ENCODE peak calls at places on chromosome X, in four cellular contexts. One of them, this sample, is unnamed.
A peak's percentile ranks its signal among the peaks of the same experiment; 100 is the strongest.

GRCh38 chrX:9062621-9063020 is 28.7 kb upstream of the FAM9B start:
- DNase-seq in foreskin fibroblast: no peak
- DNase-seq in stomach: no peak
- DNase-seq in GM13977: no peak
- DNase-seq in this sample: no peak

GRCh38 chrX:108380222-108380621 is 58.0 kb downstream of the COL4A6 start:
- DNase-seq in stomach: no peak
- DNase-seq in foreskin fibroblast: no peak
- DNase-seq in GM13977: no peak
- DNase-seq in this sample: no peak

GRCh38 chrX:46500054-46500453 is 45.2 kb downstream of the ZNF674 start:
- DNase-seq in GM13977: no peak
- DNase-seq in foreskin fibroblast: no peak
- DNase-seq in stomach: no peak
- DNase-seq in this sample: no peak

GRCh38 chrX:138519296-138519695 is 192.2 kb downstream of the FGF13 start:
- DNase-seq in foreskin fibroblast: no peak
- DNase-seq in GM13977: no peak
- DNase-seq in stomach: no peak
- DNase-seq in this sample: no peak

GRCh38 chrX:77949840-77950239 is 19.6 kb downstream of the PGAM4 start:
- DNase-seq in foreskin fibroblast: no peak
- DNase-seq in stomach: no peak
- DNase-seq in GM13977: no peak
- DNase-seq in this sample: no peak

GRCh38 chrX:137041329-137041728 is 7.5 kb upstream of the GPR101 start:
- DNase-seq in stomach: no peak
- DNase-seq in GM13977: no peak
- DNase-seq in foreskin fibroblast: no peak
- DNase-seq in this sample: no peak

GRCh38 chrX:68936608-68937007 is 107.8 kb downstream of the EFNB1 start:
- DNase-seq in GM13977: no peak
- DNase-seq in stomach: peak; percentile 22
- DNase-seq in foreskin fibroblast: peak; percentile 64
- DNase-seq in this sample: no peak

GRCh38 chrX:45266456-45266855 is 65.8 kb upstream of the DIPK2B start:
- DNase-seq in GM13977: no peak
- DNase-seq in foreskin fibroblast: no peak
- DNase-seq in stomach: no peak
- DNase-seq in this sample: no peak

GRCh38 chrX:84865113-84865512 is 138.6 kb upstream of the APOOL start:
- DNase-seq in GM13977: no peak
- DNase-seq in foreskin fibroblast: no peak
- DNase-seq in stomach: no peak
- DNase-seq in this sample: no peak

GRCh38 chrX:5236096-5236495 is 992.6 kb downstream of the NLGN4X start:
- DNase-seq in stomach: no peak
- DNase-seq in GM13977: no peak
- DNase-seq in foreskin fibroblast: no peak
- DNase-seq in this sample: no peak

GRCh38 chrX:154036513-154036912 is 16.8 kb upstream of the IRAK1 start:
- DNase-seq in stomach: no peak
- DNase-seq in GM13977: no peak
- DNase-seq in foreskin fibroblast: no peak
- DNase-seq in this sample: no peak

GRCh38 chrX:83469551-83469950 is 38.5 kb upstream of the POU3F4 start:
- DNase-seq in stomach: peak; percentile 25
- DNase-seq in foreskin fibroblast: no peak
- DNase-seq in GM13977: peak; percentile 31
- DNase-seq in this sample: peak; percentile 21

GRCh38 chrX:151359931-151360871 is 36.8 kb upstream of the VMA21 start:
- DNase-seq in GM13977: peak; percentile 44
- DNase-seq in foreskin fibroblast: no peak
- DNase-seq in stomach: peak; percentile 29
- DNase-seq in this sample: peak; percentile 52

GRCh38 chrX:9352683-9353430 is 112.0 kb upstream of the TBL1X start:
- DNase-seq in stomach: peak; percentile 49
- DNase-seq in foreskin fibroblast: peak; percentile 60
- DNase-seq in GM13977: peak; percentile 53
- DNase-seq in this sample: peak; percentile 45

GRCh38 chrX:19545651-19546050 is 30.3 kb upstream of the MAP3K15 start:
- DNase-seq in GM13977: no peak
- DNase-seq in foreskin fibroblast: no peak
- DNase-seq in stomach: no peak
- DNase-seq in this sample: no peak

GRCh38 chrX:129979207-129979920 is 3.1 kb upstream of the BCORL1 start:
- DNase-seq in GM13977: no peak
- DNase-seq in foreskin fibroblast: no peak
- DNase-seq in stomach: no peak
- DNase-seq in this sample: no peak

GRCh38 chrX:115560978-115561604 is at the start of gene PLS3:
- DNase-seq in foreskin fibroblast: peak; percentile 83
- DNase-seq in stomach: peak; percentile 76
- DNase-seq in GM13977: peak; percentile 73
- DNase-seq in this sample: peak; percentile 55

DNA sequence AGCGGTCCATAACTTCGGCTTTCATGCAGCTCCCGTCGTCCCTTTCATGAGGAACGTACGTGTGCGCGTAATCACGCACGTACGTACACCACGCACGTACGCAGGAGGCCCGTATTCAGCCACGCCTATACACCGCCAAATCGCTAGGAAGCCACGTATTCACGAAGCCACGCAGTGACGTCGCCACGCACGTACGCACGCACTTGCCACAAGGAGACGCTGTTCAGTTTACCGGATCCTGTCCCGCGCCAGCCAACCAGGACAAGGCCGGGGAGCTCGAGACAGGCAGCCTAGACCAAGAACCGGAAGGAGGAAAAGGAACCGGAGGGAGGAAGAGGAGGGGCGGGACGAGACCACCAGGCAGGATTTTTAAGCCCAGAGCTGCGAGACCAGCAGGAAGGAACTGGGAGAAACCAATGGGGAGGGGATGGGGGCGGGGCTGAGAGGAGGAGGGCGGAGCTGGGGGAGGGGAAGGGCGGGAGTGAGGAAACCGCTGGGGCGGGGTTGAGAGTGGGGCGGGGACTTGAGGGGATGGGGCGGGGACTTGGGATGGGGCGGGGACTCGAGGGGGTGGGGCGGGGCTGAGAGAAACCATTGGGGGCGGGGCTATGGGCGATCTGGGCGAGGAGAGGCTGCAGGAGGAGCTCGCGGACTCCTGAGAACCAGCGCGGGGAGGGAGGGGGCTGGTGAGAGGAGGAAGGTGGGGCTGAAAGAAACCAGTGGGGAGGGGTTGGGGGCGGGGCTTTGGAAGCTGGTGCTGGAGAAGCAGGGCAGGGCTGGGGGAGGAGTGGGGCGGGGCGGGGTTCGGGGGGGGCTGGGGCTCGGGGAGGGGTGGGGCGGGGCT is at the start of gene EOLA2:
- DNase-seq in stomach: peak; percentile 94
- DNase-seq in GM13977: peak; percentile 73
- DNase-seq in foreskin fibroblast: peak; percentile 96
- DNase-seq in this sample: peak; percentile 64
- TF ChIP-seq CTCF in stomach: peak; percentile 20
- TF ChIP-seq CTCF in GM13977: peak; percentile 41
- TF ChIP-seq CTCF in foreskin fibroblast: peak; percentile 56
- TF ChIP-seq CTCF in this sample: peak; percentile 48

GRCh38 chrX:113274345-113274744 is 433.7 kb upstream of the AMOT start:
- DNase-seq in foreskin fibroblast: no peak
- DNase-seq in GM13977: no peak
- DNase-seq in stomach: no peak
- DNase-seq in this sample: no peak
- TF ChIP-seq CTCF in foreskin fibroblast: no peak
- TF ChIP-seq CTCF in GM13977: no peak
- TF ChIP-seq CTCF in stomach: no peak
- TF ChIP-seq CTCF in this sample: no peak

DNA sequence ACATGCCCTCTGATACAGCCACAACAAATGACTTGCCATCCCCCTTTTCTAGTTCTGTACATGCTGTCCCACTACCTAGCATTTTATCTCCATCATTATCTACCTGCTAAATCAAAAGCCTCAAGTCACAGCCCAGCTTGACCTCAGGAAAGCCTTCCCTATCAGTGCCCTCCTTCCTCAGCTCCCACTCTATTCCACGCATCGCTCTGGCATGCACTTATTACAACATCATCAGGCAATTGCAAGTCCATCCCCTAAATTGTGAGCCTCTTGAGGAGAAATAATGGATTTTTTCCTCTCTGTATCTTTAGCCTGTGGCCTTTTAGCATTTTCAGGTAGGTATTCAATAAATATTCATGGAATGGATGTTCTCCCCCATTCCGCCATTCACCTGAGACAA is 5.7 kb downstream of the ARL13A start:
- DNase-seq in GM13977: no peak
- DNase-seq in foreskin fibroblast: peak; percentile 44
- DNase-seq in stomach: no peak
- DNase-seq in this sample: no peak
- TF ChIP-seq CTCF in GM13977: no peak
- TF ChIP-seq CTCF in foreskin fibroblast: no peak
- TF ChIP-seq CTCF in stomach: no peak
- TF ChIP-seq CTCF in this sample: no peak

GRCh38 chrX:53678667-53679066 is 7.9 kb downstream of the HUWE1 start:
- DNase-seq in GM13977: no peak
- DNase-seq in foreskin fibroblast: no peak
- DNase-seq in stomach: no peak
- DNase-seq in this sample: no peak
- TF ChIP-seq CTCF in GM13977: no peak
- TF ChIP-seq CTCF in foreskin fibroblast: peak; percentile 13
- TF ChIP-seq CTCF in stomach: no peak
- TF ChIP-seq CTCF in this sample: no peak

GRCh38 chrX:1244164-1245076 is 24.2 kb upstream of the CSF2RA start:
- DNase-seq in stomach: no peak
- DNase-seq in foreskin fibroblast: no peak
- DNase-seq in GM13977: peak; percentile 48
- DNase-seq in this sample: peak; percentile 37
- TF ChIP-seq CTCF in stomach: no peak
- TF ChIP-seq CTCF in foreskin fibroblast: peak; percentile 22
- TF ChIP-seq CTCF in GM13977: peak; percentile 50
- TF ChIP-seq CTCF in this sample: peak; percentile 49

DNA sequence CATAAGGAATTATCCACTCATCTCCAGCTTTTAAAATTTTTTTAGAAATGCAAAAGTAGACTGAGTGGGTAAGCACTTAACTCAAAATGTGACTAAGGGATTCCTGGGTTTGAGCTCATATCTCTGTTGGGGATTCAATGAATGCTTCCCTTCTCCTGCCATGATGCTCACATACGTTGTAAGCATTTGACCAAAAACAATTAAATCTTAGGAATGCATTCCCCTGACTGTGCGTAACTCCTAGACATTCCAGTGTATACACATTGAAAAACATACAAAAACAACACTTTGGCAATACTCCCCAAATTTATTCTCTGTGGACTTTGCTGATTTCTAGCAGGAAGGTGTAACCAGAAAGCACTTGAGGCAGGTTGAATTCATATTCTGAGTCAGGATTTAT is 29.8 kb downstream of the SPANXA2 start:
- DNase-seq in foreskin fibroblast: no peak
- DNase-seq in stomach: no peak
- DNase-seq in GM13977: no peak
- DNase-seq in this sample: no peak
- TF ChIP-seq CTCF in foreskin fibroblast: no peak
- TF ChIP-seq CTCF in stomach: no peak
- TF ChIP-seq CTCF in GM13977: no peak
- TF ChIP-seq CTCF in this sample: no peak

GRCh38 chrX:145393702-145394235 is 146.5 kb downstream of the SPANXN1 start:
- DNase-seq in stomach: no peak
- DNase-seq in GM13977: peak; percentile 5
- DNase-seq in foreskin fibroblast: no peak
- DNase-seq in this sample: no peak
- TF ChIP-seq CTCF in stomach: no peak
- TF ChIP-seq CTCF in GM13977: peak; percentile 60
- TF ChIP-seq CTCF in foreskin fibroblast: no peak
- TF ChIP-seq CTCF in this sample: no peak

DNA sequence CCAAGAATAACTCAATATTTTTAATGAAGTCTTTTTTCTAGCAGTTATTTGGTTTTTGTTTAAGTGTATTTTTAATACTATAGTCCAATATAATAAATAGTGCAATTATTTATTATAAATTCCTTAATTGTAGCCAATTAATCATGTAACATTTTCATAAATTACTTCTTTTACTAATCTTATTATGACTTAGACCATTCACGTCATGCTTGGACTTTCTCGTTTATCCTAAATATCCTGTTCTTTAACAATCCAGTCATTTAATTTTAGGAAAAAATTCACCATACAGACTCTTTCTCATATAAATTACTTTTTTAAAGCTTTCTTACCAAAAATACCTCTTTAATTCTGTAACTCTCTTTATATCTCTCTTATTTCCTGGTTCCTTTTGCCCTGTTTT is 350.1 kb downstream of the AR start:
- DNase-seq in GM13977: no peak
- DNase-seq in stomach: no peak
- DNase-seq in foreskin fibroblast: no peak
- DNase-seq in this sample: no peak
- TF ChIP-seq CTCF in GM13977: no peak
- TF ChIP-seq CTCF in stomach: no peak
- TF ChIP-seq CTCF in foreskin fibroblast: no peak
- TF ChIP-seq CTCF in this sample: no peak

This sample was measured in GM10248.